ENCODE peak calls at places on chromosomes 2 and 18, in six cellular contexts. J is activated CD8-positive, alpha-beta T cell treated with anti-CD3 and anti-CD28 coated beads for 36 hours; I is HL-60; E is mesothelial cell of epicardium; L is PC-3; C is progenitor cell of endocrine pancreas. R is an unnamed sample.

GRCh38 chr2:144111443-144111842 is 408.5 kb downstream of the ZEB2 start:
- DNase-seq in J (no peak), I (no peak), E (no peak), L (peak; percentile 56), C (no peak), R (peak; percentile 69)

GRCh38 chr18:70931942-70932814 is 643.3 kb downstream of the SOCS6 start:
- DNase-seq in J (no peak), I (peak; percentile 13), E (no peak), L (peak; percentile 49), C (no peak), R (peak; percentile 73)

GRCh38 chr2:169916623-169917022 is 89.4 kb downstream of the UBR3 start:
- DNase-seq in J (no peak), I (no peak), E (no peak), L (no peak), C (no peak), R (no peak)

GRCh38 chr18:79404567-79404910 is 8.8 kb downstream of the NFATC1 start:
- DNase-seq in J (no peak), I (no peak), E (no peak), L (peak; percentile 33), C (no peak), R (no peak)

GRCh38 chr2:209653164-209653563 is 118.5 kb upstream of the UNC80 start:
- DNase-seq in J (no peak), I (no peak), E (no peak), L (no peak), C (no peak), R (no peak)

GRCh38 chr2:182064024-182064880 is 78.6 kb downstream of the PPP1R1C start:
- DNase-seq in J (no peak), I (no peak), E (no peak), L (no peak), C (no peak), R (peak; percentile 15)

GRCh38 chr2:180698668-180699067 is 281.7 kb upstream of the UBE2E3 start:
- DNase-seq in J (no peak), I (no peak), E (no peak), L (no peak), C (no peak), R (no peak)

GRCh38 chr2:39996653-39997080 is 217.6 kb upstream of the THUMPD2 start:
- DNase-seq in J (peak; percentile 49), I (no peak), E (no peak), L (peak; percentile 85), C (no peak), R (peak; percentile 94)

GRCh38 chr2:78009289-78009688 is 487.1 kb upstream of the LRRTM4 start:
- DNase-seq in J (no peak), I (no peak), E (no peak), L (no peak), C (no peak), R (no peak)

GRCh38 chr2:20596973-20597867 is 53.7 kb downstream of the HS1BP3 start:
- DNase-seq in J (no peak), I (no peak), E (no peak), L (no peak), C (no peak), R (peak; percentile 92)

GRCh38 chr18:22405142-22405541 is 12.6 kb downstream of the CTAGE1 start:
- DNase-seq in J (no peak), I (no peak), E (no peak), L (no peak), C (no peak), R (no peak)

GRCh38 chr2:186426153-186427016 is 59.7 kb upstream of the ZC3H15 start:
- DNase-seq in J (peak; percentile 16), I (no peak), E (no peak), L (peak; percentile 48), C (no peak), R (no peak)

GRCh38 chr2:203787954-203788353 is 79.6 kb upstream of the CTLA4 start:
- DNase-seq in J (no peak), I (no peak), E (no peak), L (no peak), C (no peak), R (peak; percentile 32)

GRCh38 chr18:42828881-42829280 is 286.6 kb downstream of the RIT2 start:
- DNase-seq in J (no peak), I (no peak), E (no peak), L (no peak), C (no peak), R (no peak)

GRCh38 chr2:189648846-189649529 is 12.3 kb upstream of the ASNSD1 start:
- DNase-seq in J (no peak), I (no peak), E (no peak), L (no peak), C (no peak), R (peak; percentile 58)

GRCh38 chr2:112033600-112033999 is 21.5 kb upstream of the TMEM87B start:
- DNase-seq in J (no peak), I (no peak), E (no peak), L (peak; percentile 60), C (no peak), R (peak; percentile 77)

GRCh38 chr2:85468704-85469349 is 50.3 kb downstream of the SH2D6 start:
- DNase-seq in J (no peak), I (no peak), E (no peak), L (peak; percentile 95), C (no peak), R (peak; percentile 72)

GRCh38 chr2:237279012-237279768 is 134.8 kb downstream of the COL6A3 start:
- DNase-seq in J (no peak), I (no peak), E (no peak), L (no peak), C (no peak), R (no peak)

GRCh38 chr18:26540041-26540628 is 8.2 kb downstream of the KCTD1 start:
- DNase-seq in J (no peak), I (no peak), E (no peak), L (peak; percentile 44), C (no peak), R (peak; percentile 62)

GRCh38 chr2:46963961-46964673 is 48.5 kb upstream of the MCFD2 start:
- DNase-seq in J (peak; percentile 14), I (no peak), E (no peak), L (peak; percentile 41), C (no peak), R (no peak)

GRCh38 chr2:164969909-164970690 is 14.8 kb upstream of the SLC38A11 start:
- DNase-seq in J (no peak), I (no peak), E (no peak), L (no peak), C (no peak), R (no peak)

GRCh38 chr18:23752796-23753195 is 63.5 kb downstream of the LAMA3 start:
- DNase-seq in J (no peak), I (no peak), E (no peak), L (no peak), C (no peak), R (peak; percentile 63)

DNA sequence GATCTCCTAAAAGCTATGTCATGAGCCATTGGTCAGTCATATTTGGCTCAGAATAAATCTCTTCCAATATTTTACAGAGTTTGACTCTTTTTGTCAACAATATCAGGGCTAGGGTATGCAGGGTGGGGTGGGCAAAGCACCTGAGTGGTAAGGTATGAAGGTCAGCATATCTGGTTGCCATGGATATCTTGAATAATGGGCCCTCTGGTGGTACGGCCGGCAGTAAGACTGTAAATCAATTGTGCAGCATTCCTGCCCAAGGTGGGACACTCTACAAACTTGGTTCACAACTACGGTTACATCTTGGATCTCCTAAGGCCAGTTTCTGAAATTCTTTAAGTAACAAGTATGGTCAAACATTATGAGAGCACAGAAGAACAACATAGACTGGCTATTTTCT is 119.6 kb downstream of the SPOPL start:
- DNase-seq in J (no peak), I (no peak), E (no peak), L (no peak), C (peak; percentile 11), R (no peak)
- TF ChIP-seq CTCF in J (no peak), I (no peak), E (no peak), L (no peak), C (peak; percentile 15), R (no peak)

GRCh38 chr2:130883520-130883919 is 46.8 kb downstream of the ARHGEF4 start:
- DNase-seq in J (no peak), I (no peak), E (no peak), L (no peak), C (no peak), R (no peak)

GRCh38 chr2:130890941-130891669 is 54.4 kb downstream of the ARHGEF4 start:
- DNase-seq in J (no peak), I (no peak), E (no peak), L (peak; percentile 57), C (no peak), R (no peak)

GRCh38 chr2:130884013-130884412 is 47.3 kb downstream of the ARHGEF4 start:
- DNase-seq in J (no peak), I (no peak), E (no peak), L (no peak), C (no peak), R (no peak)

GRCh38 chr2:130884503-130884902 is 47.8 kb downstream of the ARHGEF4 start:
- DNase-seq in J (no peak), I (no peak), E (no peak), L (no peak), C (no peak), R (no peak)

DNA sequence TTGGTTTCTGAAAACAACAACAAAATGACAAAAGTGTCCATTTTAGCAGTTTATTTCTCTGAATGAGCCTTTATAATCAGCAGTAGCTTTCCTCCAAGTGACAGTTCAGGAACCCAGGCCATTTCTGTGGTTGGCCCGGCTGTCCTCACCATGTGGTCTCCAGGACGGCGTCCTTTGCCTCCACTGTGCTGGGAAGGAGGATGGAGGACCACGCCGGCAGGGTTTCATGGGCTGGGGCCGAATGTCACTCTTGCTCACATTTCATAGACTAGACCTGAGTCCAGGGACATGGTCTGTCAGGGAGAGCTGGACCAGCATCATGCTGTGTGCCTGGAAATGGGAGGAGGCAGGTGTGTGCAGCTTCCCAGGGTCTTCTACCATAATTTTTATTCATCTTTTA is 50.9 kb downstream of the ARHGEF4 start:
- DNase-seq in J (no peak), I (no peak), E (no peak), L (no peak), C (no peak), R (no peak)
- TF ChIP-seq CTCF in J (no peak), I (no peak), E (no peak), L (no peak), C (no peak), R (no peak)

GRCh38 chr18:74459877-74460276 is 2.8 kb upstream of the DIPK1C start:
- DNase-seq in J (no peak), I (no peak), E (peak; percentile 30), L (no peak), C (no peak), R (no peak)
- TF ChIP-seq CTCF in J (no peak), I (no peak), E (peak; percentile 40), L (no peak), C (peak; percentile 44), R (peak; percentile 43)

GRCh38 chr2:50611261-50612020 is 420.5 kb downstream of the NRXN1 start:
- DNase-seq in J (no peak), I (no peak), E (no peak), L (no peak), C (no peak), R (no peak)

GRCh38 chr2:50607746-50608145 is 424.2 kb downstream of the NRXN1 start:
- DNase-seq in J (no peak), I (no peak), E (no peak), L (no peak), C (no peak), R (no peak)

DNA sequence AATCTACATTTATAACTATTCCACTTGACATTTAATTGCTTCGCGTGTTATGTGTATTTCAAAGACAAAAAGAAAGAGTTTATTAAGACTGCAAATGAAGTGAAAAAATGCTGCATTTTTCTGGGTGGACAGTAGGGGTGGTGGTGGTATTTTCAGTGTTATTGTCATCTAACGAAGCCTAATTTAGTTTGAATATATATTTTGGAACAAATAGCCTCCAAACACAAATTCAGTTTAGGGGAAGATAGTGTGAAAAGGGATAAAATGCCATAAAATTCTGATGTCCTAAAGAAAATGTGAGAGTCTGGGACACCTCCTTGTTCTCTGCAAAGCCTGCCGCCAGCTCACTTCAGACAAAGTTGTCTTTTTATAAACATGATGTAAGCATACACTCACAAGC is 425.1 kb downstream of the NRXN1 start:
- DNase-seq in J (no peak), I (no peak), E (no peak), L (peak; percentile 41), C (no peak), R (no peak)
- TF ChIP-seq CTCF in J (no peak), I (no peak), E (peak; percentile 45), L (peak; percentile 61), C (peak; percentile 24), R (no peak)

R was measured in cardiac fibroblast.